ENCODE peak calls at places on chromosome 17, in nine cellular contexts. L is AG04450; E is brain microvascular endothelial cell; X is A549; D is CD4-positive, alpha-beta T cell; S is fibroblast of pulmonary artery; Y is fibroblast of villous mesenchyme; M is K562; F is progenitor cell of endocrine pancreas. K is an unnamed sample.

GRCh38 chr17:50473901-50474300 is 4.8 kb upstream of the RSAD1 start:
- DNase-seq in L (no peak), E (no peak), X (no peak), D (no peak), S (no peak), Y (no peak), M (no peak), F (no peak), K (no peak)

GRCh38 chr17:34442387-34443111 is 79.5 kb upstream of the CCL1 start:
- DNase-seq in L (no peak), E (no peak), X (no peak), D (no peak), S (no peak), Y (no peak), M (no peak), F (no peak), K (no peak)

GRCh38 chr17:35875439-35876139 is 4.6 kb downstream of the CCL5 start:
- DNase-seq in L (no peak), E (no peak), X (no peak), D (no peak), S (no peak), Y (no peak), M (no peak), F (no peak), K (no peak)

GRCh38 chr17:64002658-64003525 is 4.7 kb downstream of the PRR29 start:
- DNase-seq in L (no peak), E (no peak), X (no peak), D (no peak), S (no peak), Y (no peak), M (no peak), F (no peak), K (no peak)

GRCh38 chr17:9206160-9206988 is 185.1 kb downstream of the NTN1 start:
- DNase-seq in L (no peak), E (no peak), X (no peak), D (no peak), S (no peak), Y (no peak), M (no peak), F (no peak), K (no peak)

GRCh38 chr17:38509008-38509771 is 80.9 kb downstream of the ARHGAP23 start:
- DNase-seq in L (peak; percentile 83), E (peak; percentile 85), X (peak; percentile 97), D (peak; percentile 48), S (peak; percentile 91), Y (peak; percentile 90), M (peak; percentile 92), F (peak; percentile 71), K (peak; percentile 88)

GRCh38 chr17:7884581-7885356 is 3.8 kb upstream of the CHD3 start:
- DNase-seq in L (no peak), E (no peak), X (no peak), D (peak; percentile 16), S (no peak), Y (no peak), M (peak; percentile 38), F (no peak), K (peak; percentile 33)

GRCh38 chr17:9408381-9408780 is 167.2 kb downstream of the STX8 start:
- DNase-seq in L (no peak), E (peak; percentile 15), X (no peak), D (no peak), S (no peak), Y (no peak), M (no peak), F (no peak), K (no peak)

GRCh38 chr17:75906143-75906884 is 1.6 kb upstream of the MRPL38 start:
- DNase-seq in L (no peak), E (no peak), X (no peak), D (no peak), S (no peak), Y (no peak), M (no peak), F (no peak), K (no peak)

GRCh38 chr17:34242553-34242952 is 12.5 kb upstream of the CCL2 start:
- DNase-seq in L (no peak), E (no peak), X (no peak), D (no peak), S (no peak), Y (no peak), M (no peak), F (no peak), K (no peak)

GRCh38 chr17:2542456-2542855 is 30.8 kb upstream of the METTL16 start:
- DNase-seq in L (no peak), E (no peak), X (no peak), D (no peak), S (no peak), Y (no peak), M (no peak), F (no peak), K (no peak)

GRCh38 chr17:71769850-71770249 is 351.0 kb upstream of the SOX9 start:
- DNase-seq in L (no peak), E (no peak), X (no peak), D (no peak), S (no peak), Y (no peak), M (no peak), F (no peak), K (no peak)

GRCh38 chr17:55198690-55199370 is 65.9 kb upstream of the HLF start:
- DNase-seq in L (no peak), E (no peak), X (no peak), D (no peak), S (no peak), Y (no peak), M (no peak), F (no peak), K (no peak)

GRCh38 chr17:38705803-38706624 is 941 bp downstream of the MLLT6 start:
- DNase-seq in L (no peak), E (no peak), X (peak; percentile 70), D (no peak), S (peak; percentile 38), Y (peak; percentile 16), M (peak; percentile 56), F (peak; percentile 28), K (peak; percentile 43)

DNA sequence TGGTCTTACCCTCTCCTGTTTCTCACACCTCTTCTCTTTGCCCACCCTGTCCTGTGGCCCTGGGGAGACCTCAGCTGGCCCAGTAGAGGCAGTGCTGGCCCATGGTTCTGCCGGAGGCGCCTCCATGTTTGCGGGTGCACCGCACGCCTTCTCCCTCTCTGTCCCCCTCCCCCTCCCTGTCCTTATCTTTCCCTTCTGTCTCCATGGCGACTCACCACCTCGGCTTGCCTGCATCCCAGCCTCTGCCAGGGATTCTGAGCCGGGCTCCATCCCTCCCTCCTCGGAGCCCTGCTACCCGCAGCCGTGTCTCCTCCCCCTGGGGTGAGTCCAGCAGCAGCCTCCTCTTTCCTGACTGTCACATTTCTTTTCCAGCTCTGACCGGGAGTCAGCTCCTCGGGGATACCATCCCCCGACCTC is at the start of gene RNF112:
- DNase-seq in L (no peak), E (no peak), X (no peak), D (no peak), S (peak; percentile 52), Y (no peak), M (no peak), F (no peak), K (peak; percentile 76)
- TF ChIP-seq CTCF in L (no peak), E (no peak), X (no peak), D (no peak), S (peak; percentile 5), Y (no peak), M (no peak), F (no peak), K (peak; percentile 22)

DNA sequence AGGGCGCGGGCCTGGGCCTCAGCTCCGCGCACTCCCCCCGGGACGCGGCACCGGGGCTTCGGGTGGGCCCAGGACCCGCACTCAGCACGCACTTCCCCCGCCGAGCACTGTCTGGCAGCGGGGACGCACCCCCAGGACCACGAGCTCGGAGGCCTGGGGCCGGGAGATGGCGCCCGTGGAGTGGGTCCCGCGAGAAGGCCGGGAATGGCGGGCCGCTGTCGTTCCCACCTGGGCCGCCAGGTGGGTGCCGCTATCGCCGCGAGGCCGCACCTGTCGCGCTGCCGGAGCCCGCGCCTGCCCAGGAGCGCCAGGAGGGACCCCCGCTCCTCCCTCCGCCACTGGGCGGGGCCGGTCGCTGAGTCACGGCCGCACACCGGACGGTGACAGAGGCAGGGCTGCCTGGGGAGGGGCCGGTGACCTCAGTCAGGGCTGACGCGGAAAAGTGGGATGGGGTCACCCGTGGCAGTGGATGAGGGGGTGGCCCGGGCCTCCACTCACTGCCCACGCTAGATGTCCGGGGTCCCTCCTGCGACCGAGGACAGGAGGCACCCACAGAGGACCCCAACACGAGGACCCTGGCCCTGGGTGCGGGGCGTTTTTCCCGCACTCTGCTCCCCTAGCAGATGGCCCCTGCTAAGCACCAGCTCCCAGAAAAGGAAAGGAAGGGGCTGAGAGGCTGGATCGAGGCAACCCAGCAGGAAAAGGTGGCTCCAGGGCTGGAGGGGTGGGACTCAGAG is 6.9 kb upstream of the ACTG1 start:
- DNase-seq in L (no peak), E (no peak), X (peak; percentile 61), D (peak; percentile 57), S (no peak), Y (no peak), M (peak; percentile 83), F (peak; percentile 80), K (peak; percentile 53)
- TF ChIP-seq CTCF in L (peak; percentile 12), E (peak; percentile 11), X (peak; percentile 62), D (peak; percentile 89), S (no peak), Y (peak; percentile 36), M (peak; percentile 74), F (peak; percentile 72), K (peak; percentile 16)

DNA sequence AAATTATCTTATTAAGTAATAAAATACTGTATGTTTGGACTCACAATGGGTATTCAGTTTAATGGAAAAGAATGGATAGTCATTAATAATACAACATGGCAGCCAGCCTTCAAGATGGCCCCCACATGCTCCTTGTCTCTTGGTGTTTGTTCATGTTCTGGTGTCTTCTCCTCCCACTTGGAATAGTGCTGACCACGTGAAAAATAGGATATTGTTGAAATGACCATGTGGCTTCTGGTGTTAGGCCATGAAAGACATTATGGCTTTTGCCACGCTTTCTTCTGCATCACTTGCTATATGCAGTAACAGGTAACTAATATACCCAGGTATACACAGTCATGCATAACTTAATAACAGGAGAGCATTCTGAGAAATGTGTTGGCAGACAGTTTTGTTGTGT is 341.0 kb downstream of the KCNJ2 start:
- DNase-seq in L (no peak), E (no peak), X (no peak), D (no peak), S (no peak), Y (no peak), M (no peak), F (no peak), K (no peak)
- TF ChIP-seq CTCF in L (no peak), E (no peak), X (no peak), D (no peak), S (no peak), Y (no peak), M (no peak), F (no peak), K (no peak)

DNA sequence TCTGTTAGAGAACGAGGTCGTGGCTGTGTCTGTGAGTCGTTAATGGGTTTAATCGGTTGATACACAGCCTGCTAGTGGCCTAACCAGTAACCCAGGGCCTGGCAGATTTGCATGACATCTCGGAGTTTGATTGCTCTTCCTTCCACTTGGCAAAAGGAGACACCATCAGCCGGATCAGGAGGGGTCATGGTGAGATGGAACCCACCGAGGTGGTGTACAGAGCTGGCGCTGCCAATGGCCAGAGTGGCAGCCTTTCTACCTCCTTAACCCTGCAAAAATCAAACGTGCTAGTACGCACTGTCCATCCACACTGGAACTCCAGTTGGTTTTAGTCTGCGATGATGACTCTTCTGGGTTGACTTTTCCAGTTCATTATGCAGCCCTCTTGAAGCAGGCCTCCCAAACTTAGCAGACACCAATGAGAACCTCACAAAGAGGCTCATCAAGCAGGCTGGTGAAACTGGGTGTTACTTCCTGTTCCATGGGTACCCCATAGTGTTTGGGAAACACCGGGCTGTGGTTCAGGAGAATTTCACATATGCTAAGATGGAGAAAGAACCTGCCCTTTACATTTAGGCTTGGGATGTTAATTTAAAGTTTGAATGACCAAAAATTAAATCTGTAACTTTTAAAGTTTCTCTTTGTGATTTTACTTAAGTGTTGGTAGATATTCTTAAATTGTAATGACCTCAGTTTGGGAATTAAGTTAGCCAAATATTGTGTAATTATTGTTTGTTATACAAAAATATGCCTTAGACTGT is 4.2 kb downstream of the HS3ST3B1 start:
- DNase-seq in L (no peak), E (no peak), X (no peak), D (no peak), S (no peak), Y (no peak), M (no peak), F (no peak), K (no peak)
- TF ChIP-seq CTCF in L (no peak), E (no peak), X (no peak), D (no peak), S (no peak), Y (no peak), M (no peak), F (no peak), K (no peak)

K was measured in cardiac muscle cell.